ENCODE peak calls at places on chromosomes 3 and 15, in four cellular contexts. A is left ventricle myocardium inferior, H is sigmoid colon, T is AG10803. W is an unnamed sample.
A peak's percentile ranks its signal among the peaks of the same experiment; 100 is the strongest.

GRCh38 chr3:48077835-48078234 is 61.6 kb upstream of the MAP4 start:
- DNase-seq in A (no peak), H (no peak), T (peak; percentile 86), W (peak; percentile 23)

GRCh38 chr3:139588450-139588849 is 48.9 kb upstream of the RBP1 start:
- DNase-seq in A (peak; percentile 25), H (no peak), T (no peak), W (no peak)

GRCh38 chr15:87401986-87402385 is 854.6 kb downstream of the NTRK3 start:
- DNase-seq in A (no peak), H (no peak), T (no peak), W (no peak)

GRCh38 chr15:89768071-89768500 is 8.0 kb upstream of the MESP2 start:
- DNase-seq in A (no peak), H (no peak), T (peak; percentile 82), W (no peak)

GRCh38 chr3:126158016-126158911 is 22.1 kb downstream of the ALDH1L1 start:
- DNase-seq in A (no peak), H (no peak), T (no peak), W (no peak)

GRCh38 chr15:72797338-72797689 is 13.8 kb upstream of the ADPGK start:
- DNase-seq in A (no peak), H (no peak), T (no peak), W (no peak)

GRCh38 chr15:98416222-98416835 is 232.0 kb upstream of the IGF1R start:
- DNase-seq in A (no peak), H (no peak), T (no peak), W (no peak)

GRCh38 chr3:39148116-39149058 is 5.0 kb downstream of the CSRNP1 start:
- DNase-seq in A (no peak), H (no peak), T (peak; percentile 33), W (peak; percentile 74)

GRCh38 chr3:47337656-47338055 is 43.2 kb upstream of the PTPN23 start:
- DNase-seq in A (no peak), H (no peak), T (no peak), W (no peak)

GRCh38 chr15:61499371-61499770 is 270.3 kb upstream of the RORA start:
- DNase-seq in A (no peak), H (no peak), T (peak; percentile 18), W (no peak)

GRCh38 chr3:111307676-111308075 is 234.3 kb upstream of the CD96 start:
- DNase-seq in A (no peak), H (no peak), T (no peak), W (no peak)

GRCh38 chr3:18189651-18190050 is 235.5 kb downstream of the SATB1 start:
- DNase-seq in A (no peak), H (no peak), T (peak; percentile 75), W (peak; percentile 80)

GRCh38 chr15:78364233-78364632 is 24.1 kb downstream of the CRABP1 start:
- DNase-seq in A (no peak), H (peak; percentile 68), T (peak; percentile 63), W (no peak)

GRCh38 chr15:29143909-29144308 is 125.7 kb downstream of the NSMCE3 start:
- DNase-seq in A (no peak), H (no peak), T (peak; percentile 76), W (peak; percentile 83)

GRCh38 chr3:36476274-36476942 is 96.1 kb downstream of the STAC start:
- DNase-seq in A (no peak), H (no peak), T (peak; percentile 46), W (no peak)

GRCh38 chr3:9898467-9899229 is 4.0 kb upstream of the IL17RE start:
- DNase-seq in A (no peak), H (no peak), T (no peak), W (no peak)

GRCh38 chr3:134846943-134847342 is 51.9 kb downstream of the EPHB1 start:
- DNase-seq in A (no peak), H (no peak), T (peak; percentile 93), W (peak; percentile 83)

GRCh38 chr3:51891242-51892039 is 11.7 kb downstream of the IQCF1 start:
- DNase-seq in A (no peak), H (no peak), T (no peak), W (no peak)

GRCh38 chr3:159919873-159920272 is 68.8 kb upstream of the IL12A start:
- DNase-seq in A (no peak), H (no peak), T (no peak), W (peak; percentile 56)

GRCh38 chr3:157981819-157982218 is 124.4 kb downstream of the SHOX2 start:
- DNase-seq in A (no peak), H (no peak), T (no peak), W (no peak)

GRCh38 chr15:70200511-70200991 is 102.8 kb upstream of the TLE3 start:
- DNase-seq in A (no peak), H (no peak), T (peak; percentile 49), W (no peak)

GRCh38 chr3:77931272-77932009 is 891.5 kb downstream of the ROBO2 start:
- DNase-seq in A (no peak), H (peak; percentile 60), T (no peak), W (no peak)

GRCh38 chr15:70793694-70794093 is 30.3 kb upstream of the UACA start:
- DNase-seq in A (no peak), H (no peak), T (no peak), W (no peak)

GRCh38 chr3:71955549-71956373 is 170.8 kb upstream of the PROK2 start:
- DNase-seq in A (peak; percentile 61), H (peak; percentile 82), T (peak; percentile 84), W (peak; percentile 84)

GRCh38 chr3:140898340-140899180 is 43.1 kb upstream of the SLC25A36 start:
- DNase-seq in A (no peak), H (no peak), T (peak; percentile 88), W (peak; percentile 90)

GRCh38 chr3:32551496-32551895 is 19.2 kb downstream of the DYNC1LI1 start:
- DNase-seq in A (no peak), H (no peak), T (no peak), W (no peak)

GRCh38 chr3:146131616-146132410 is 29.2 kb downstream of the PLOD2 start:
- DNase-seq in A (no peak), H (no peak), T (peak; percentile 92), W (peak; percentile 87)

GRCh38 chr15:27272446-27272845 is 301.5 kb downstream of the GABRG3 start:
- DNase-seq in A (no peak), H (no peak), T (no peak), W (no peak)

GRCh38 chr3:105490045-105490444 is 123.3 kb downstream of the ALCAM start:
- DNase-seq in A (no peak), H (no peak), T (peak; percentile 36), W (no peak)

GRCh38 chr15:27833974-27834373 is 265.1 kb downstream of the OCA2 start:
- DNase-seq in A (no peak), H (no peak), T (no peak), W (no peak)

DNA sequence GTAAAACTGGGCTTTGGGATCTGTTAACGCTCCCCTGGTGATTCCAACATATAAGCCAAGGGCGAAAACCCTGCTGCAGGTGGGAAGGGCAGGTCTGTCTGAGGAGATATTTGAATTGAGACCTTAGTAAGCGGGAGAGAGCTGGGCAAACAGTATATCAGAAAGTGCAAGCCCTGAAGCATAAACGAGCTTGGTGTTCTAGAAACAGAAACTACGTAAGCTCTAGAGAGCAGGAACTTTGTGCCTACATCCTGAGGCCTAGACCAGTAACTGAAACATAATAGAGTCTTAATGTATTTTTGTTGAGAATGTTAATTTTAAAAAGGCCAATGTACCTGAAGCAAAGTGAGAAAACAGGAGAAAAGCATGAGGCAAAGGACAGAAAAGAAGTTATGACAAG is 62.9 kb upstream of the FSIP1 start:
- DNase-seq in A (no peak), H (no peak), T (no peak), W (no peak)
- H3K4me3 ChIP-seq in A (no peak overlapping the region), H (no peak overlapping the region), T (no peak overlapping the region), W (no peak overlapping the region)

DNA sequence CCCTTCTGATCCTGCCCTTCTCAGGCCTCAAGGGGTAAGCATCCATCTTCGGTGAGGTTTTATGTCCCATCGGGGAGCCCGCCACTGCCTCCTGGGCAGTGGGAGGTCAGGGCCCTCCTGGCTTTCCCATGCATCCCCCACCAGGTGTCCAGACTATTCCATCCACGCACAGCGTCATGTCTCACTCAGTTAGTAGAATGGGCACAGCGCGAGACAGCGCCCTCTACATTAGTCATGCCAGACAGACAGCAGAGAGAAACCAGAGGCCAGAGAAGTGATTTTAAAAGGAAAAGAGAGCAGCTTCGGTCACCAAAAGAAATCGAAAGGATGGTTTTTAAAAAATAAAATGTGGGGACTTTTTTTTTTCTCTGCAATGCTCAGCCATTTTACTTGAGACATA is 49.8 kb downstream of the ZDHHC3 start:
- DNase-seq in A (no peak), H (peak; percentile 39), T (no peak), W (no peak)
- TF ChIP-seq CTCF in A (no peak), H (no peak), T (no peak), W (no peak)

DNA sequence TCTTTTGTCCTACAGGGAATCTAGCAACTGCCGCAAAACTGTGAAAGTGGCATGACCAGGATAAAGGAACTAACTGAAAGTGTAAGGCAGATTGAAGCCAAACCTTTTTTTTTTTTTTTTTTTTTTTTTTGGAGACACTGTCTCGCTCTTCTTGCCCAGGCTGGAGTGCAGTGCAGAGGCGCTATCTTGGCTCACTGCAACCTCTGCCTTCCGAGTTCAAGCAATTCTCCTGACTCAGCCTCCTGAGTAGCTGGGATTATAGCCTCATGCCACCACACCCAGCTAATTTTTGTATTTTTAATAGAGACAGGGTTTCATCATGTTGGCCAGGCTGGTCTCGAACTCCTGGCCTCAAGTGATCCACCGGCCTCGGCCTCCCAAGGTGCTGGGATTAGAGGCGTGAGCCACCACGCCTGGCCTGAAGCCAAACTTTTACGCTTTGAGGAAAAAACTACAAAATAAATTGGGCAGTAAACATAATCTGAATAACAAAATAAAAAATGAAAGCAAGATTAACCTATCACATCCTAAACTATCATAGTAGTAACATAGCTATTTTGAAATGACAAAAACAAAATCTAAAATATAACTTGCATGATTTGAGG is 9.7 kb downstream of the SLTM start:
- DNase-seq in A (no peak), H (no peak), T (peak; percentile 15), W (no peak)
- H3K4me3 ChIP-seq in A (no peak overlapping the region), H (no peak overlapping the region), T (no peak overlapping the region), W (no peak overlapping the region)

DNA sequence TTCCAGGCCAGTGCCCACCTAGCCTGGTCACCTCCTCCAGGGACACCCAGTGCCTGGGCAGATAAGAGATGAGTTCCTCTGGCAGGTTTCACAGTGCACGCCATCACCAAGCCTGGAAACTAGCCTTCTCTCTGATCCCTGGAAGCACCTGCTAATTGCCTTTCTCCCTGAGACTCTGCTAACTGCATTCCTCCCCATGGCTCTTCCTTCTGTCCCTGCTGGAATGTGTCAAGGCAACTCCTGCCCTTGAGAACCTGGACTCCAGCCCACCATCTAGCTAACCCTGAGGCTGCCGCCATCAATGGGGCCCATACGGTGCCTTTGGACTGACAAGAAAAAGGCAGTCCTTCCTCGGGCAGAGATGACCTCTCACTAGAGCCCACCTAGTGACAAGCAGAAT is 18.5 kb downstream of the VIPR1 start:
- DNase-seq in A (no peak), H (no peak), T (no peak), W (no peak)
- TF ChIP-seq CTCF in A (no peak), H (no peak), T (no peak), W (no peak)

GRCh38 chr3:98745718-98746117 is 17.4 kb upstream of the ST3GAL6 start:
- DNase-seq in A (no peak), H (no peak), T (no peak), W (no peak)
- H3K4me3 ChIP-seq in A (no peak overlapping the region), H (no peak overlapping the region), T (no peak overlapping the region), W (no peak overlapping the region)

W was measured in astrocyte of the spinal cord.